ENCODE peak calls at places on chromosomes 5 and 9, in four cellular contexts. One of them, this sample, is unnamed.

GRCh38 chr5:176810084-176810597 is at the start of gene UNC5A:
- DNase-seq in activated CD8-positive, alpha-beta memory T cell treated with anti-CD3 and anti-CD28 coated beads, Interleukin-2, amount 50 U/mL, for 48 hours: peak
- DNase-seq in upper lobe of right lung: no peak
- DNase-seq in NCI-H1694 treated with DMSO at 0.1 percent for 48 hours: peak
- DNase-seq in this sample: peak

GRCh38 chr9:117266855-117267497 is 147.9 kb downstream of the ASTN2 start:
- DNase-seq in activated CD8-positive, alpha-beta memory T cell treated with anti-CD3 and anti-CD28 coated beads, Interleukin-2, amount 50 U/mL, for 48 hours: no peak
- DNase-seq in upper lobe of right lung: no peak
- DNase-seq in NCI-H1694 treated with DMSO at 0.1 percent for 48 hours: no peak
- DNase-seq in this sample: no peak

GRCh38 chr9:83030391-83031107 is 32.4 kb downstream of the RASEF start:
- DNase-seq in upper lobe of right lung: no peak
- DNase-seq in NCI-H1694 treated with DMSO at 0.1 percent for 48 hours: no peak
- DNase-seq in activated CD8-positive, alpha-beta memory T cell treated with anti-CD3 and anti-CD28 coated beads, Interleukin-2, amount 50 U/mL, for 48 hours: no peak
- DNase-seq in this sample: no peak

GRCh38 chr9:25990376-25990775 is 312.1 kb upstream of the TUSC1 start:
- DNase-seq in activated CD8-positive, alpha-beta memory T cell treated with anti-CD3 and anti-CD28 coated beads, Interleukin-2, amount 50 U/mL, for 48 hours: no peak
- DNase-seq in upper lobe of right lung: no peak
- DNase-seq in NCI-H1694 treated with DMSO at 0.1 percent for 48 hours: no peak
- DNase-seq in this sample: no peak

GRCh38 chr9:121663591-121663990 is 12.2 kb downstream of the DAB2IP start:
- DNase-seq in NCI-H1694 treated with DMSO at 0.1 percent for 48 hours: no peak
- DNase-seq in upper lobe of right lung: no peak
- DNase-seq in activated CD8-positive, alpha-beta memory T cell treated with anti-CD3 and anti-CD28 coated beads, Interleukin-2, amount 50 U/mL, for 48 hours: no peak
- DNase-seq in this sample: no peak

GRCh38 chr5:69300537-69301203 is 31.9 kb downstream of the CCDC125 start:
- DNase-seq in upper lobe of right lung: no peak
- DNase-seq in activated CD8-positive, alpha-beta memory T cell treated with anti-CD3 and anti-CD28 coated beads, Interleukin-2, amount 50 U/mL, for 48 hours: no peak
- DNase-seq in NCI-H1694 treated with DMSO at 0.1 percent for 48 hours: no peak
- DNase-seq in this sample: no peak

GRCh38 chr5:137621861-137622823 is 113.7 kb downstream of the KLHL3 start:
- DNase-seq in upper lobe of right lung: no peak
- DNase-seq in activated CD8-positive, alpha-beta memory T cell treated with anti-CD3 and anti-CD28 coated beads, Interleukin-2, amount 50 U/mL, for 48 hours: no peak
- DNase-seq in NCI-H1694 treated with DMSO at 0.1 percent for 48 hours: no peak
- DNase-seq in this sample: no peak

GRCh38 chr9:16131269-16131668 is 578.4 kb downstream of the CCDC171 start:
- DNase-seq in activated CD8-positive, alpha-beta memory T cell treated with anti-CD3 and anti-CD28 coated beads, Interleukin-2, amount 50 U/mL, for 48 hours: no peak
- DNase-seq in NCI-H1694 treated with DMSO at 0.1 percent for 48 hours: no peak
- DNase-seq in upper lobe of right lung: no peak
- DNase-seq in this sample: no peak

GRCh38 chr5:125410501-125411162 is 664.2 kb upstream of the ZNF608 start:
- DNase-seq in NCI-H1694 treated with DMSO at 0.1 percent for 48 hours: peak
- DNase-seq in upper lobe of right lung: no peak
- DNase-seq in activated CD8-positive, alpha-beta memory T cell treated with anti-CD3 and anti-CD28 coated beads, Interleukin-2, amount 50 U/mL, for 48 hours: no peak
- DNase-seq in this sample: no peak

GRCh38 chr5:150021491-150022162 is 21.1 kb downstream of the HMGXB3 start:
- DNase-seq in NCI-H1694 treated with DMSO at 0.1 percent for 48 hours: no peak
- DNase-seq in activated CD8-positive, alpha-beta memory T cell treated with anti-CD3 and anti-CD28 coated beads, Interleukin-2, amount 50 U/mL, for 48 hours: no peak
- DNase-seq in upper lobe of right lung: no peak
- DNase-seq in this sample: no peak

GRCh38 chr5:155140646-155141045 is 127.1 kb downstream of the KIF4B start:
- DNase-seq in activated CD8-positive, alpha-beta memory T cell treated with anti-CD3 and anti-CD28 coated beads, Interleukin-2, amount 50 U/mL, for 48 hours: no peak
- DNase-seq in NCI-H1694 treated with DMSO at 0.1 percent for 48 hours: no peak
- DNase-seq in upper lobe of right lung: no peak
- DNase-seq in this sample: no peak

GRCh38 chr9:93664549-93665120 is 88.3 kb downstream of the PHF2 start:
- DNase-seq in activated CD8-positive, alpha-beta memory T cell treated with anti-CD3 and anti-CD28 coated beads, Interleukin-2, amount 50 U/mL, for 48 hours: no peak
- DNase-seq in upper lobe of right lung: no peak
- DNase-seq in NCI-H1694 treated with DMSO at 0.1 percent for 48 hours: no peak
- DNase-seq in this sample: no peak

GRCh38 chr5:40834391-40834848 is 602 bp downstream of the RPL37 start:
- DNase-seq in activated CD8-positive, alpha-beta memory T cell treated with anti-CD3 and anti-CD28 coated beads, Interleukin-2, amount 50 U/mL, for 48 hours: no peak
- DNase-seq in upper lobe of right lung: no peak
- DNase-seq in NCI-H1694 treated with DMSO at 0.1 percent for 48 hours: no peak
- DNase-seq in this sample: no peak

GRCh38 chr5:54312499-54312898 is 2.1 kb upstream of the ARL15 start:
- DNase-seq in activated CD8-positive, alpha-beta memory T cell treated with anti-CD3 and anti-CD28 coated beads, Interleukin-2, amount 50 U/mL, for 48 hours: no peak
- DNase-seq in upper lobe of right lung: no peak
- DNase-seq in NCI-H1694 treated with DMSO at 0.1 percent for 48 hours: no peak
- DNase-seq in this sample: no peak

GRCh38 chr5:158492850-158493249 is 606.9 kb downstream of the EBF1 start:
- DNase-seq in activated CD8-positive, alpha-beta memory T cell treated with anti-CD3 and anti-CD28 coated beads, Interleukin-2, amount 50 U/mL, for 48 hours: no peak
- DNase-seq in NCI-H1694 treated with DMSO at 0.1 percent for 48 hours: no peak
- DNase-seq in upper lobe of right lung: no peak
- DNase-seq in this sample: no peak

GRCh38 chr5:141856030-141856790 is 22.0 kb downstream of the PCDH1 start:
- DNase-seq in upper lobe of right lung: no peak
- DNase-seq in NCI-H1694 treated with DMSO at 0.1 percent for 48 hours: no peak
- DNase-seq in activated CD8-positive, alpha-beta memory T cell treated with anti-CD3 and anti-CD28 coated beads, Interleukin-2, amount 50 U/mL, for 48 hours: no peak
- DNase-seq in this sample: no peak

GRCh38 chr5:109558952-109559351 is 130.8 kb upstream of the MAN2A1 start:
- DNase-seq in NCI-H1694 treated with DMSO at 0.1 percent for 48 hours: no peak
- DNase-seq in upper lobe of right lung: no peak
- DNase-seq in activated CD8-positive, alpha-beta memory T cell treated with anti-CD3 and anti-CD28 coated beads, Interleukin-2, amount 50 U/mL, for 48 hours: no peak
- DNase-seq in this sample: no peak

GRCh38 chr5:133220851-133221674 is 169.2 kb downstream of the HSPA4 start:
- DNase-seq in NCI-H1694 treated with DMSO at 0.1 percent for 48 hours: no peak
- DNase-seq in activated CD8-positive, alpha-beta memory T cell treated with anti-CD3 and anti-CD28 coated beads, Interleukin-2, amount 50 U/mL, for 48 hours: no peak
- DNase-seq in upper lobe of right lung: no peak
- DNase-seq in this sample: no peak

GRCh38 chr5:172919525-172920446 is 39.4 kb upstream of the RPL26L1 start:
- DNase-seq in activated CD8-positive, alpha-beta memory T cell treated with anti-CD3 and anti-CD28 coated beads, Interleukin-2, amount 50 U/mL, for 48 hours: no peak
- DNase-seq in NCI-H1694 treated with DMSO at 0.1 percent for 48 hours: no peak
- DNase-seq in upper lobe of right lung: no peak
- DNase-seq in this sample: no peak

GRCh38 chr9:116350213-116350612 is 196.6 kb downstream of the PAPPA start:
- DNase-seq in NCI-H1694 treated with DMSO at 0.1 percent for 48 hours: no peak
- DNase-seq in upper lobe of right lung: no peak
- DNase-seq in activated CD8-positive, alpha-beta memory T cell treated with anti-CD3 and anti-CD28 coated beads, Interleukin-2, amount 50 U/mL, for 48 hours: no peak
- DNase-seq in this sample: no peak

GRCh38 chr5:139660916-139661814 is 13.0 kb downstream of the CXXC5 start:
- DNase-seq in NCI-H1694 treated with DMSO at 0.1 percent for 48 hours: no peak
- DNase-seq in activated CD8-positive, alpha-beta memory T cell treated with anti-CD3 and anti-CD28 coated beads, Interleukin-2, amount 50 U/mL, for 48 hours: no peak
- DNase-seq in upper lobe of right lung: peak
- DNase-seq in this sample: peak

GRCh38 chr9:81559741-81560140 is 129.6 kb downstream of the TLE1 start:
- DNase-seq in upper lobe of right lung: no peak
- DNase-seq in NCI-H1694 treated with DMSO at 0.1 percent for 48 hours: no peak
- DNase-seq in activated CD8-positive, alpha-beta memory T cell treated with anti-CD3 and anti-CD28 coated beads, Interleukin-2, amount 50 U/mL, for 48 hours: no peak
- DNase-seq in this sample: no peak

GRCh38 chr5:161219816-161220215 is 326.7 kb downstream of the GABRB2 start:
- DNase-seq in activated CD8-positive, alpha-beta memory T cell treated with anti-CD3 and anti-CD28 coated beads, Interleukin-2, amount 50 U/mL, for 48 hours: no peak
- DNase-seq in upper lobe of right lung: no peak
- DNase-seq in NCI-H1694 treated with DMSO at 0.1 percent for 48 hours: no peak
- DNase-seq in this sample: no peak

GRCh38 chr5:78243639-78244038 is 50.9 kb downstream of the AP3B1 start:
- DNase-seq in NCI-H1694 treated with DMSO at 0.1 percent for 48 hours: no peak
- DNase-seq in upper lobe of right lung: no peak
- DNase-seq in activated CD8-positive, alpha-beta memory T cell treated with anti-CD3 and anti-CD28 coated beads, Interleukin-2, amount 50 U/mL, for 48 hours: no peak
- DNase-seq in this sample: no peak

GRCh38 chr9:3850083-3850482 is 324.3 kb upstream of the RFX3 start:
- DNase-seq in upper lobe of right lung: no peak
- DNase-seq in activated CD8-positive, alpha-beta memory T cell treated with anti-CD3 and anti-CD28 coated beads, Interleukin-2, amount 50 U/mL, for 48 hours: no peak
- DNase-seq in NCI-H1694 treated with DMSO at 0.1 percent for 48 hours: no peak
- DNase-seq in this sample: no peak

GRCh38 chr9:97594414-97594921 is 38.7 kb downstream of the TSTD2 start:
- DNase-seq in activated CD8-positive, alpha-beta memory T cell treated with anti-CD3 and anti-CD28 coated beads, Interleukin-2, amount 50 U/mL, for 48 hours: no peak
- DNase-seq in upper lobe of right lung: no peak
- DNase-seq in NCI-H1694 treated with DMSO at 0.1 percent for 48 hours: peak
- DNase-seq in this sample: no peak

GRCh38 chr9:128115187-128116103 is 12.1 kb downstream of the PTGES2 start:
- DNase-seq in activated CD8-positive, alpha-beta memory T cell treated with anti-CD3 and anti-CD28 coated beads, Interleukin-2, amount 50 U/mL, for 48 hours: no peak
- DNase-seq in upper lobe of right lung: peak
- DNase-seq in NCI-H1694 treated with DMSO at 0.1 percent for 48 hours: no peak
- DNase-seq in this sample: no peak

GRCh38 chr9:89375181-89375760 is 57.0 kb downstream of the SECISBP2 start:
- DNase-seq in NCI-H1694 treated with DMSO at 0.1 percent for 48 hours: no peak
- DNase-seq in upper lobe of right lung: no peak
- DNase-seq in activated CD8-positive, alpha-beta memory T cell treated with anti-CD3 and anti-CD28 coated beads, Interleukin-2, amount 50 U/mL, for 48 hours: no peak
- DNase-seq in this sample: no peak

GRCh38 chr9:80994892-80995291 is 694.5 kb downstream of the TLE1 start:
- DNase-seq in upper lobe of right lung: no peak
- DNase-seq in activated CD8-positive, alpha-beta memory T cell treated with anti-CD3 and anti-CD28 coated beads, Interleukin-2, amount 50 U/mL, for 48 hours: no peak
- DNase-seq in NCI-H1694 treated with DMSO at 0.1 percent for 48 hours: no peak
- DNase-seq in this sample: no peak

GRCh38 chr5:124981901-124982300 is 235.5 kb upstream of the ZNF608 start:
- DNase-seq in upper lobe of right lung: no peak
- DNase-seq in NCI-H1694 treated with DMSO at 0.1 percent for 48 hours: no peak
- DNase-seq in activated CD8-positive, alpha-beta memory T cell treated with anti-CD3 and anti-CD28 coated beads, Interleukin-2, amount 50 U/mL, for 48 hours: no peak
- DNase-seq in this sample: no peak

GRCh38 chr5:176364765-176365662 is at the start of gene ARL10:
- DNase-seq in upper lobe of right lung: peak
- DNase-seq in NCI-H1694 treated with DMSO at 0.1 percent for 48 hours: no peak
- DNase-seq in activated CD8-positive, alpha-beta memory T cell treated with anti-CD3 and anti-CD28 coated beads, Interleukin-2, amount 50 U/mL, for 48 hours: peak
- DNase-seq in this sample: peak

GRCh38 chr9:74543145-74543544 is 46.0 kb downstream of the RORB start:
- DNase-seq in activated CD8-positive, alpha-beta memory T cell treated with anti-CD3 and anti-CD28 coated beads, Interleukin-2, amount 50 U/mL, for 48 hours: no peak
- DNase-seq in NCI-H1694 treated with DMSO at 0.1 percent for 48 hours: no peak
- DNase-seq in upper lobe of right lung: no peak
- DNase-seq in this sample: no peak